ENCODE peak calls at places on chromosomes 6 and 20, in four cellular contexts. M is NCI-H524 treated with DMSO at 0.1 percent for 48 hours, V is HCT116, Z is NCI-H1694 treated with DMSO at 0.1 percent for 48 hours. N is an unnamed sample.

GRCh38 chr20:588932-589672 is 21.0 kb downstream of the TCF15 start:
- DNase-seq in M (no peak), V (peak), Z (no peak), N (no peak)

GRCh38 chr6:136772685-136773472 is 19.4 kb downstream of the MAP3K5 start:
- DNase-seq in M (no peak), V (no peak), Z (no peak), N (no peak)

GRCh38 chr20:21265457-21266190 is 37.5 kb upstream of the XRN2 start:
- DNase-seq in M (peak), V (no peak), Z (no peak), N (no peak)

GRCh38 chr6:14559754-14560527 is 442.4 kb downstream of the CD83 start:
- DNase-seq in M (no peak), V (no peak), Z (no peak), N (no peak)

GRCh38 chr20:61937963-61938838 is 127.5 kb downstream of the TAF4 start:
- DNase-seq in M (no peak), V (no peak), Z (no peak), N (no peak)

GRCh38 chr20:57547250-57547649 is 13.7 kb upstream of the PCK1 start:
- DNase-seq in M (no peak), V (no peak), Z (no peak), N (no peak)

GRCh38 chr6:148760568-148761531 is 14.0 kb downstream of the UST start:
- DNase-seq in M (peak), V (no peak), Z (no peak), N (no peak)

GRCh38 chr6:50025258-50025657 is 3.5 kb upstream of the DEFB110 start:
- DNase-seq in M (no peak), V (no peak), Z (no peak), N (no peak)

GRCh38 chr20:13874269-13875158 is 89.7 kb downstream of the NDUFAF5 start:
- DNase-seq in M (no peak), V (no peak), Z (no peak), N (no peak)

GRCh38 chr6:152750694-152751093 is at the start of gene VIP:
- DNase-seq in M (no peak), V (no peak), Z (no peak), N (peak)

GRCh38 chr6:114376611-114377206 is 33.9 kb upstream of the HS3ST5 start:
- DNase-seq in M (no peak), V (no peak), Z (no peak), N (no peak)

GRCh38 chr6:79605968-79606764 is 25.0 kb upstream of the SH3BGRL2 start:
- DNase-seq in M (no peak), V (no peak), Z (no peak), N (no peak)

GRCh38 chr6:13678255-13678983 is 33.2 kb downstream of the RANBP9 start:
- DNase-seq in M (no peak), V (no peak), Z (no peak), N (peak)

GRCh38 chr20:32247957-32248497 is 29.4 kb upstream of the KIF3B start:
- DNase-seq in M (no peak), V (no peak), Z (no peak), N (no peak)

GRCh38 chr20:60132162-60132826 is 174.1 kb downstream of the CDH26 start:
- DNase-seq in M (no peak), V (no peak), Z (no peak), N (no peak)

GRCh38 chr6:41640436-41640835 is 2.2 kb downstream of the MDFI start:
- DNase-seq in M (no peak), V (no peak), Z (no peak), N (no peak)

GRCh38 chr6:134982161-134982560 is 32.3 kb upstream of the ALDH8A1 start:
- DNase-seq in M (no peak), V (no peak), Z (no peak), N (no peak)

GRCh38 chr6:139904158-139904533 is 529.7 kb upstream of the CITED2 start:
- DNase-seq in M (no peak), V (no peak), Z (no peak), N (no peak)

GRCh38 chr20:13009682-13010406 is 1.1 kb downstream of the SPTLC3 start:
- DNase-seq in M (no peak), V (no peak), Z (no peak), N (peak)

GRCh38 chr20:36847009-36847709 is 28.8 kb upstream of the TLDC2 start:
- DNase-seq in M (peak), V (no peak), Z (no peak), N (no peak)

GRCh38 chr20:62430311-62430853 is 3.0 kb upstream of the RBBP8NL start:
- DNase-seq in M (no peak), V (no peak), Z (no peak), N (no peak)